ENCODE peak calls at places on chromosomes 2 and 18, in four cellular contexts. K, U, L and O are unnamed samples.

GRCh38 chr18:70384181-70384790 is 95.4 kb downstream of the SOCS6 start:
- DNase-seq in U (peak; percentile 35), L (no peak), K (no peak), O (no peak)

GRCh38 chr2:196172976-196173375 is 1.6 kb upstream of the STK17B start:
- DNase-seq in U (no peak), K (no peak), L (no peak), O (no peak)

GRCh38 chr2:232731470-232731869 is 34.3 kb downstream of the GIGYF2 start:
- DNase-seq in K (no peak), L (no peak), U (no peak), O (no peak)

GRCh38 chr2:136310797-136311558 is 193.0 kb upstream of the CXCR4 start:
- DNase-seq in L (no peak), U (no peak), K (no peak), O (no peak)

GRCh38 chr2:143852748-143853147 is 667.2 kb downstream of the ZEB2 start:
- DNase-seq in U (no peak), K (peak; percentile 28), L (no peak), O (no peak)

GRCh38 chr18:74331404-74331803 is 15.8 kb downstream of the C18orf63 start:
- DNase-seq in L (no peak), U (no peak), K (peak; percentile 11), O (no peak)

GRCh38 chr2:171545086-171545485 is 22.8 kb downstream of the CYBRD1 start:
- DNase-seq in U (no peak), L (no peak), K (no peak), O (no peak)

GRCh38 chr2:17754773-17755425 is 961 bp downstream of the GEN1 start:
- DNase-seq in U (no peak), L (no peak), K (no peak), O (no peak)

GRCh38 chr18:26386002-26386401 is 159.8 kb downstream of the TAF4B start:
- DNase-seq in U (no peak), K (peak; percentile 8), L (no peak), O (peak; percentile 19)

GRCh38 chr2:73964223-73964622 is 20.5 kb upstream of the TET3 start:
- DNase-seq in U (no peak), L (no peak), K (no peak), O (no peak)

GRCh38 chr18:49494660-49495059 is 7.6 kb upstream of the C18orf32 start:
- DNase-seq in U (no peak), K (no peak), L (no peak), O (no peak)

GRCh38 chr2:144510206-144510991 is 9.5 kb downstream of the ZEB2 start:
- DNase-seq in K (peak; percentile 58), L (no peak), U (no peak), O (peak; percentile 73)

GRCh38 chr2:109690822-109691541 is 76.8 kb downstream of the SOWAHC start:
- DNase-seq in L (no peak), K (no peak), U (peak; percentile 93), O (peak; percentile 61)
- H3K4me1 ChIP-seq in L (no peaks in the 10 kb centered on the region), K (peaks cover 29% of the 10 kb centered on the region), U (peaks cover 17% of the 10 kb centered on the region), O (peaks cover 30% of the 10 kb centered on the region)

GRCh38 chr2:163687213-163687612 is 48.6 kb downstream of the FIGN start:
- DNase-seq in L (no peak), K (peak; percentile 42), U (no peak), O (no peak)

GRCh38 chr2:163686289-163686688 is 49.5 kb downstream of the FIGN start:
- DNase-seq in L (no peak), K (no peak), U (no peak), O (no peak)

GRCh38 chr2:163681765-163682164 is 54.0 kb downstream of the FIGN start:
- DNase-seq in L (no peak), U (no peak), K (no peak), O (no peak)

DNA sequence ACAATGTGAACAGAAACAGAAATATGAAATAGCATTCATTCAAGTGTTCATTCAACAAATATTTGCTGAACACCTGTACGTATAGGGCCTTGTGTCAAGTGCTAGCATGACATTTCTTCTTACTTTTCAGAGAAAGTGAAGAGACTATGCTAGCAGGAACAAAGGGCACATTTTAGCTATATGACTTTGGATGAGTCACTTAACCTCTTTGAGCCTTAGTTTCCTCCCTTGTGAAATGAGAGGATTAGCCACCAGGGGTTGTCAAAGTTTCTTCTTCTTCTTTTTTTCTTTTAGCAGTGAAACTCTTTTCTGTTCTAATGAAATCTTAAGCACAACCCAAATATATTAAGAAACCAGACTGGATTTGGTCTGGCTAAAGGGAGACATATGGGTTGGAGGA is 53.1 kb downstream of the FIGN start:
- DNase-seq in L (no peak), K (no peak), U (no peak), O (no peak)
- TF ChIP-seq CTCF in L (no peak), K (peak; percentile 38), U (no peak), O (peak; percentile 17)

GRCh38 chr2:240623531-240624010 is 1.7 kb upstream of the GPR35 start:
- DNase-seq in L (no peak), K (no peak), U (no peak), O (no peak)

GRCh38 chr2:240626531-240627300 is 1.4 kb downstream of the GPR35 start:
- DNase-seq in U (no peak), K (no peak), L (no peak), O (peak; percentile 10)

GRCh38 chr2:240624950-240625621 is at the start of gene GPR35:
- DNase-seq in K (no peak), L (peak; percentile 63), U (peak; percentile 44), O (peak; percentile 42)

GRCh38 chr2:240622631-240623235 is 2.5 kb upstream of the GPR35 start:
- DNase-seq in K (no peak), L (no peak), U (no peak), O (peak; percentile 76)

GRCh38 chr2:240624011-240624949 is 1.0 kb upstream of the GPR35 start:
- DNase-seq in L (no peak), K (no peak), U (no peak), O (peak; percentile 22)
- H3K4me1 ChIP-seq in L (peaks cover 74% of the 10 kb centered on the region), K (no peaks in the 10 kb centered on the region), U (no peaks in the 10 kb centered on the region), O (no peaks in the 10 kb centered on the region)

GRCh38 chr2:8546319-8547283 is 135.3 kb upstream of the ID2 start:
- DNase-seq in K (no peak), L (no peak), U (peak; percentile 20), O (no peak)

GRCh38 chr2:8549273-8549922 is 132.5 kb upstream of the ID2 start:
- DNase-seq in L (no peak), K (no peak), U (peak; percentile 14), O (no peak)

GRCh38 chr2:8547284-8548064 is 134.4 kb upstream of the ID2 start:
- DNase-seq in U (peak; percentile 15), L (no peak), K (no peak), O (no peak)

GRCh38 chr2:8548871-8549221 is 133.0 kb upstream of the ID2 start:
- DNase-seq in L (no peak), K (no peak), U (peak; percentile 9), O (no peak)

DNA sequence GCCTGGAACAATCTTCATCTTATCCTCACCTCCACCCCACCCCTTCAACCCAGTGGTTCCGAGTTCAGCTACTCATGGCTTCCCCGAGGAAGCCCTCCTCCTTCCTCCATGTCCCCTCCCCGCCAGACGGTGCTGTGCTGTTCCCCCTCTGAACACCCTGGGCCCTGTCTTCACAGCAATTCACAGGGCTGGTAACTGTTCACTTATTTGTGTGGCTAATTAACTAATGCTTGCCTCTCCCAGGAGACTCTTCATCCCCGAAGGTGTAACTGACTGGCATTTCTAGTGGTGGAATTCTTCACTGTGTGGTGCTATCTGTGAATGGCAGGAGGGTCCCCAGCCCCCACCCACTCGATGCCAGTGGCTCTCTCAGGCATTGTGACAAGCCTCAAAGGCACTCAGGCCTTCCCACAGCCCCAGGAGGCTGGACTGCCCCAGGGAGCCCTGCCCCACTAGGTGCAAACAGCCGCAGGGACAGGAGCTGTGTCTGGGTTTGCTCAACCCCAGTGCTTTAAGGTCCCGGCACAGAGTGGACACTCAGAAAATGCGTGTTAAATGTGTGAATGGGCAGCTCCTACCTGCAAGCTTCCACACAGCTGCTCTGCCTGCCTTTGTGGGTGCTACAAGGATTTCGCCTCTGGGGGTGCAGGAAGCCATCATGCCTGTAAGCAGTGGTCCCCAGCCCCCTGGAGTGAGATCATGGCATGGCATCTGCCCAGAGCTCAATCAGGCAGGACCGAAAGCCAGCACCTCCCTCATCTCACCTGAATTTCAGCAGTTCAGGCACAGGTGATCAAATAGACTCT is 133.6 kb upstream of the ID2 start:
- DNase-seq in K (peak; percentile 59), L (no peak), U (peak; percentile 15), O (no peak)
- TF ChIP-seq CTCF in K (no peak), L (no peak), U (no peak), O (no peak)

DNA sequence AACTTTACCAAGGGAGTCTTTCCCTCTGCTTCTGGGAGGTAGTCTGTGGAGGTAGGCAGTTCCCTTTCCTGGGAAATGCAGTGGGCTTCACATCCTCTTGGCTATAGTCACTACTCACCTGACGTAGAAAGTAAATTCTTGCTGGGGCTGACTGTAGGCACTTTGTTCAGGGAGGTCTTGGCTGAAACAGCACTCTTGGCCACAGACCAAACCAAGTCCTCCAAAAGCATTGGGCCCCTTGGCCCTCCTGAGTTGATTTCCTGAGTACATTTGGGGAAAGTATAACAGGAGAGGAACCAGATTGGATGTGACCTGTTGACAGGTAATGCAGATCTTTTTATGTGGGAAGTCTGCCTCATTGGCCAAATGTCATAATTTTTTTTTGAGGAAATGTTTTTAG is 108.9 kb downstream of the MGAT5 start:
- DNase-seq in K (no peak), U (no peak), L (no peak), O (no peak)
- H3K4me1 ChIP-seq in K (peaks cover 12% of the 10 kb centered on the region), U (no peaks in the 10 kb centered on the region), L (peaks cover 9% of the 10 kb centered on the region), O (peaks cover 57% of the 10 kb centered on the region)

GRCh38 chr2:56077352-56077915 is 106.4 kb upstream of the CCDC85A start:
- DNase-seq in U (peak; percentile 19), L (no peak), K (peak; percentile 52), O (no peak)
- TF ChIP-seq CTCF in U (no peak), L (no peak), K (peak; percentile 42), O (no peak)

DNA sequence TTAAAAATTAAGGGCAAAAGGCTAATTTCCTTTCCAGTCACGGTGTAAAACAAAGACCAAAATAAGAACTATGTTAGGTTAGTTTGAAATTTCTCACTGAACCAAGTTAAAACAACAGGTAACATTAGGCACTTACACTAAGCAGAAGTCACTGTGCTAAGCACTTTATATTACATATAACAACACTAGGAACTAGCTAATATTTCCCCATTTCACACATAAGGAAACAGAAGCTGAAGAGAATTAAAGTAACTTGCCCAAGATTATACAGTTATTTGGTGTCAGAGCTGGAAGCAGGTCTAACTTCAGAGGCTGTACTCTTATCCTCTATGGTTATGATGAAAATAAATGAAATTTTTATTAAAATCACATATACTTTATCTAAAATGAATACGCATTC is 6.0 kb downstream of the ITSN2 start:
- DNase-seq in K (no peak), L (no peak), U (no peak), O (no peak)
- H3K4me1 ChIP-seq in K (peaks cover 32% of the 10 kb centered on the region), L (peaks cover 64% of the 10 kb centered on the region), U (no peaks in the 10 kb centered on the region), O (peaks cover 41% of the 10 kb centered on the region)

GRCh38 chr2:6665093-6665721 is 200.5 kb downstream of the CMPK2 start:
- DNase-seq in L (no peak), K (no peak), U (no peak), O (no peak)
- TF ChIP-seq CTCF in L (no peak), K (no peak), U (no peak), O (no peak)

GRCh38 chr2:111706481-111707001 is 177.5 kb downstream of the ANAPC1 start:
- DNase-seq in K (no peak), L (no peak), U (no peak), O (no peak)

GRCh38 chr2:111707700-111708099 is 176.3 kb downstream of the ANAPC1 start:
- DNase-seq in U (no peak), K (no peak), L (no peak), O (no peak)

GRCh38 chr2:111705206-111705605 is 178.8 kb downstream of the ANAPC1 start:
- DNase-seq in U (no peak), K (no peak), L (no peak), O (no peak)

GRCh38 chr2:111704246-111704645 is 179.7 kb downstream of the ANAPC1 start:
- DNase-seq in U (peak; percentile 15), K (no peak), L (no peak), O (no peak)

GRCh38 chr2:111705711-111706323 is 178.2 kb downstream of the ANAPC1 start:
- DNase-seq in L (no peak), U (no peak), K (no peak), O (no peak)
- H3K4me1 ChIP-seq in L (peaks cover 3% of the 10 kb centered on the region), U (peaks cover 6% of the 10 kb centered on the region), K (no peaks in the 10 kb centered on the region), O (peaks cover 8% of the 10 kb centered on the region)